ENCODE peak calls at places on chromosomes 6 and 20, in five cellular contexts. C is body of pancreas, Q is sigmoid colon, H is A549, Y is transverse colon. B is an unnamed sample.

GRCh38 chr6:118893095-118893881 is 664 bp upstream of the ASF1A start:
- DNase-seq in Y (peak; percentile 50), H (no peak), Q (no peak), C (peak; percentile 60), B (no peak)

GRCh38 chr20:51387125-51387865 is 155.2 kb downstream of the NFATC2 start:
- DNase-seq in Y (no peak), Q (peak; percentile 19), C (no peak), H (no peak), B (peak; percentile 35)

GRCh38 chr6:44172759-44173500 is 14.3 kb downstream of the CAPN11 start:
- DNase-seq in H (peak; percentile 87), Q (peak; percentile 93), C (peak; percentile 90), Y (peak; percentile 87), B (peak; percentile 92)

GRCh38 chr20:40718214-40718949 is 29.3 kb upstream of the MAFB start:
- DNase-seq in Y (no peak), C (no peak), Q (no peak), H (no peak), B (no peak)

GRCh38 chr6:42156638-42157037 is 14.2 kb upstream of the C6orf132 start:
- DNase-seq in Y (no peak), Q (no peak), H (no peak), C (no peak), B (no peak)

GRCh38 chr20:63024573-63025392 is 18.0 kb upstream of the BHLHE23 start:
- DNase-seq in C (no peak), H (no peak), Q (no peak), Y (no peak), B (peak; percentile 45)

GRCh38 chr6:135647521-135647920 is 150.0 kb upstream of the AHI1 start:
- DNase-seq in H (no peak), C (no peak), Y (no peak), Q (no peak), B (no peak)

GRCh38 chr6:97925504-97925903 is 642.5 kb upstream of the MMS22L start:
- DNase-seq in H (no peak), C (no peak), Y (no peak), Q (no peak), B (no peak)

GRCh38 chr6:166007349-166008263 is 160.0 kb downstream of the TBXT start:
- DNase-seq in Q (peak; percentile 93), H (no peak), C (peak; percentile 73), Y (peak; percentile 54), B (no peak)

GRCh38 chr6:161921602-161922400 is 647.9 kb upstream of the AGPAT4 start:
- DNase-seq in C (no peak), Y (no peak), H (no peak), Q (no peak), B (no peak)

GRCh38 chr6:109389650-109390274 is 7.5 kb upstream of the CD164 start:
- DNase-seq in C (no peak), Y (no peak), H (no peak), Q (no peak), B (no peak)

GRCh38 chr6:141199074-141199473 is 933.7 kb upstream of the GJE1 start:
- DNase-seq in Q (no peak), C (no peak), Y (no peak), H (no peak), B (no peak)

GRCh38 chr20:58613061-58613854 is 37.8 kb upstream of the STX16 start:
- DNase-seq in Q (no peak), H (no peak), Y (no peak), C (no peak), B (peak; percentile 67)

GRCh38 chr20:63441136-63441776 is 31.2 kb downstream of the KCNQ2 start:
- DNase-seq in C (no peak), H (no peak), Q (no peak), Y (no peak), B (no peak)

GRCh38 chr20:4067600-4068261 is 52.4 kb upstream of the RNF24 start:
- DNase-seq in Y (no peak), H (no peak), Q (peak; percentile 44), C (no peak), B (no peak)

GRCh38 chr6:44653761-44654218 is 266.3 kb downstream of the CDC5L start:
- DNase-seq in Q (no peak), Y (no peak), H (no peak), C (no peak), B (no peak)

GRCh38 chr6:130982941-130983456 is 80.0 kb downstream of the EPB41L2 start:
- DNase-seq in Y (no peak), C (no peak), H (no peak), Q (no peak), B (no peak)

GRCh38 chr6:142187209-142187608 is 40.1 kb downstream of the VTA1 start:
- DNase-seq in H (no peak), Y (no peak), Q (no peak), C (peak; percentile 50), B (peak; percentile 67)

GRCh38 chr6:170106906-170107525 is 183.9 kb downstream of the DLL1 start:
- DNase-seq in Q (peak; percentile 46), Y (no peak), H (no peak), C (no peak), B (peak; percentile 58)

GRCh38 chr6:29603930-29604329 is 19.0 kb downstream of the OR2H2 start:
- DNase-seq in C (no peak), H (no peak), Y (no peak), Q (no peak), B (no peak)

GRCh38 chr6:110826236-110827129 is 11.2 kb upstream of the CDK19 start:
- DNase-seq in H (no peak), Q (peak; percentile 72), C (no peak), Y (no peak), B (no peak)

GRCh38 chr20:62205618-62206387 is 14.3 kb downstream of the HRH3 start:
- DNase-seq in C (no peak), H (no peak), Y (no peak), Q (no peak), B (peak; percentile 72)

GRCh38 chr6:4928426-4928825 is 75.4 kb downstream of the RPP40 start:
- DNase-seq in Q (no peak), H (no peak), Y (no peak), C (no peak), B (no peak)

GRCh38 chr6:88544986-88545612 is 379.0 kb upstream of the CNR1 start:
- DNase-seq in Q (no peak), H (no peak), Y (no peak), C (no peak), B (no peak)

GRCh38 chr6:159953091-159953581 is 15.7 kb upstream of the IGF2R start:
- DNase-seq in C (no peak), Q (peak; percentile 71), Y (no peak), H (no peak), B (peak; percentile 84)

GRCh38 chr6:29943053-29943966 is 978 bp downstream of the HLA-A start:
- DNase-seq in Y (peak; percentile 49), H (no peak), C (peak; percentile 41), Q (peak; percentile 77), B (peak; percentile 84)

GRCh38 chr6:53795702-53796450 is 1.1 kb downstream of the LRRC1 start:
- DNase-seq in H (no peak), Y (peak; percentile 58), C (peak; percentile 67), Q (peak; percentile 83), B (peak; percentile 85)

GRCh38 chr20:34475979-34476736 is 40.1 kb upstream of the DYNLRB1 start:
- DNase-seq in Q (no peak), H (peak; percentile 40), C (peak; percentile 67), Y (peak; percentile 44), B (peak; percentile 87)

GRCh38 chr20:44460795-44461141 is 14.9 kb upstream of the TTPAL start:
- DNase-seq in H (peak; percentile 49), Y (no peak), C (no peak), Q (no peak), B (no peak)

GRCh38 chr6:18186033-18186432 is 30.8 kb downstream of the KDM1B start:
- DNase-seq in Q (no peak), C (peak; percentile 44), H (no peak), Y (peak; percentile 13), B (no peak)

GRCh38 chr6:116572162-116572561 is 858 bp downstream of the RWDD1 start:
- DNase-seq in C (peak; percentile 50), H (peak; percentile 18), Y (peak; percentile 37), Q (peak; percentile 65), B (no peak)

GRCh38 chr6:28995093-28995650 is 9.9 kb downstream of the ZNF311 start:
- DNase-seq in C (no peak), Y (no peak), Q (no peak), H (no peak), B (no peak)

GRCh38 chr6:20605581-20605980 is 71.3 kb downstream of the CDKAL1 start:
- DNase-seq in Q (no peak), H (no peak), Y (no peak), C (no peak), B (no peak)

GRCh38 chr20:39491711-39492110 is 529.6 kb downstream of the DHX35 start:
- DNase-seq in Y (no peak), Q (no peak), C (no peak), H (no peak), B (no peak)

GRCh38 chr6:28220164-28221133 is 4.6 kb upstream of the ZSCAN9 start:
- DNase-seq in H (no peak), Q (no peak), C (no peak), Y (no peak), B (no peak)

GRCh38 chr6:144585217-144585814 is 300.2 kb downstream of the UTRN start:
- DNase-seq in Q (no peak), C (no peak), Y (no peak), H (peak; percentile 1), B (no peak)

DNA sequence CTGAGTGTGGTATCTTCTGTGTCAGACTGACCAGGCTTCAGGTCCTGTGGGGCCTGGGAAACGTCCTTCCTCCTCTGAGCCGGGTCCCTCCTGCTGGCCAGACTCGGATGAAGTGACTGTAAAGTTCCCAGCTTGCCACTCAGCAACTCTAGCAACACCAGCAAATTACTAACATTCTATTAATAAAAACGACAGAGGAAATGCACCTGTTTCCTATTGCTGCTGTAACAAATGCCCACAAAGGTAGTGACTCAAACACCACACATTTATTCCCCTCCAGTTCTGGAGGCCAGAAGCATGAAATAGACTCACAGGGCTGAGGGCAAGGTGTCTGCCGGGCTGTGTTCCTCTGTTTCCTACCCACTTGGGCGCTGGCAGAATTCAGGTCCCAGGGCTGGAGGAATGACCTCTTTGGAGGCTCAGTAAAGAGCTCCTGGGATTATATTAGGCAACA is 48.8 kb downstream of the CTCFL start:
- DNase-seq in H (no peak), Y (no peak), C (no peak), Q (peak; percentile 36), B (peak; percentile 82)
- TF ChIP-seq POLR2A in H (no peak), Y (no peak), C (no peak), Q (no peak), B (no peak)

DNA sequence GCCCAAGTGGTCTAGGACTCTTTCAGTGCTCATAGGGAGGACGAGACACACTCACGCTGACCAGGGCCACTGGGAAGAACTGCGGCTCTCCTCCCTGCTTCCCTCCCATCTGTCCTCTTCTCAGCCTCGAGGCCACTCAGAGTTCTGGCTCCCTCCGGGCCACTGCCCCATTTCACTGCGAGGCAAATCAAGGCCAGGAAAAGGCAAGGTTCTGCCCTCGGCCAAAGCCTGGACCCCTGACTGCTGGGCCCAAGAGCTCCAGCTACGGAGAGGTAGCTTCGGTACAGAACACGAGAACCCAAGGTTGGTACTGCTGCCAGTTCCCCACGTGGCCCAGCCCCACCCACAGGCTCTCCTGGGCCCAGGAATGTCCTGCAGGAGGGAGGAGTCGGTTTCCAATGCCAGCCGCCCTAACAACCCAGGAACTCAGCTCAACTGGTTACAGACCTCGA is 14.7 kb downstream of the PI16 start:
- DNase-seq in C (no peak), H (no peak), Q (peak; percentile 58), Y (no peak), B (peak; percentile 32)
- H3K4me1 ChIP-seq in C (peaks cover 5% of the 10 kb centered on the region), H (no peaks in the 10 kb centered on the region), Q (no peaks in the 10 kb centered on the region), Y (no peaks in the 10 kb centered on the region), B (no peaks in the 10 kb centered on the region)

GRCh38 chr20:50207026-50207425 is 16.4 kb downstream of the CEBPB start:
- DNase-seq in C (no peak), Y (no peak), H (no peak), Q (no peak), B (no peak)
- TF ChIP-seq POLR2A in C (no peak), Y (no peak), H (no peak), Q (no peak), B (no peak)

GRCh38 chr6:3343089-3343901 is 84.5 kb downstream of the PSMG4 start:
- DNase-seq in Y (no peak), H (no peak), Q (no peak), C (no peak), B (no peak)
- H3K4me1 ChIP-seq in Y (peaks cover 29% of the 10 kb centered on the region), H (peaks cover 10% of the 10 kb centered on the region), Q (peaks cover 13% of the 10 kb centered on the region), C (peaks cover 47% of the 10 kb centered on the region), B (peaks cover 21% of the 10 kb centered on the region)